ENCODE peak calls at places on chromosomes 6 and 20, in five cellular contexts. X is AML-193, E is A549, U is aorta, I is nephron progenitor cell. K is an unnamed sample.

GRCh38 chr20:37714973-37715657 is 21.3 kb downstream of the CTNNBL1 start:
- DNase-seq in X (peak; percentile 88), E (no peak), U (no peak), I (no peak), K (no peak)

GRCh38 chr6:53635322-53635721 is 30.2 kb downstream of the KLHL31 start:
- DNase-seq in X (no peak), E (no peak), U (no peak), I (no peak), K (no peak)

GRCh38 chr6:158416841-158417759 is 104.8 kb downstream of the TULP4 start:
- DNase-seq in X (no peak), E (no peak), U (no peak), I (no peak), K (peak; percentile 23)

GRCh38 chr6:116572162-116572561 is 858 bp downstream of the RWDD1 start:
- DNase-seq in X (peak; percentile 27), E (peak; percentile 18), U (no peak), I (peak; percentile 17), K (peak; percentile 34)

GRCh38 chr6:42781811-42782688 is at the start of gene BICRAL:
- DNase-seq in X (peak; percentile 68), E (peak; percentile 57), U (peak; percentile 90), I (peak; percentile 84), K (peak; percentile 84)

GRCh38 chr6:4486543-4487319 is 289.5 kb upstream of the CDYL start:
- DNase-seq in X (no peak), E (no peak), U (no peak), I (no peak), K (no peak)

GRCh38 chr6:74447013-74447412 is 751.0 kb downstream of the CD109 start:
- DNase-seq in X (no peak), E (peak; percentile 15), U (no peak), I (no peak), K (peak; percentile 60)

GRCh38 chr6:99867026-99867425 is 127.0 kb downstream of the MCHR2 start:
- DNase-seq in X (no peak), E (no peak), U (no peak), I (no peak), K (no peak)

GRCh38 chr20:62354811-62355341 is 12.2 kb downstream of the LAMA5 start:
- DNase-seq in X (no peak), E (no peak), U (peak; percentile 51), I (no peak), K (no peak)

GRCh38 chr20:40942015-40942414 is 86.6 kb upstream of the TOP1 start:
- DNase-seq in X (peak; percentile 37), E (no peak), U (no peak), I (no peak), K (no peak)

GRCh38 chr6:31574106-31575061 is 981 bp upstream of the TNF start:
- DNase-seq in X (no peak), E (no peak), U (no peak), I (no peak), K (no peak)

GRCh38 chr20:56465997-56466396 is 2.4 kb upstream of the RTF2 start:
- DNase-seq in X (peak; percentile 55), E (no peak), U (no peak), I (no peak), K (no peak)

K was measured in LHCN-M2.